ENCODE peak calls at places on chromosome 12, in five cellular contexts. X is CD8-positive, alpha-beta T cell; O is esophagus muscularis mucosa; D is left ventricle myocardium inferior; L is ascending aorta. E is an unnamed sample.

GRCh38 chr12:94207467-94208432 is 59.4 kb downstream of the PLXNC1 start:
- DNase-seq in X (peak), O (no peak), D (no peak), L (no peak), E (no peak)

GRCh38 chr12:76256341-76256740 is 91.9 kb downstream of the BBS10 start:
- DNase-seq in X (no peak), O (no peak), D (no peak), L (no peak), E (no peak)

GRCh38 chr12:124322271-124322998 is 27.5 kb downstream of the RFLNA start:
- DNase-seq in X (no peak), O (no peak), D (no peak), L (no peak), E (no peak)

GRCh38 chr12:92493816-92494215 is 209.0 kb upstream of the PLEKHG7 start:
- DNase-seq in X (no peak), O (no peak), D (no peak), L (no peak), E (no peak)

GRCh38 chr12:94584370-94584769 is 66.0 kb downstream of the TMCC3 start:
- DNase-seq in X (no peak), O (no peak), D (no peak), L (no peak), E (no peak)

GRCh38 chr12:19846561-19846960 is 407.3 kb downstream of the AEBP2 start:
- DNase-seq in X (no peak), O (no peak), D (no peak), L (no peak), E (no peak)

GRCh38 chr12:118982308-118982707 is 967 bp downstream of the SRRM4 start:
- DNase-seq in X (no peak), O (no peak), D (no peak), L (no peak), E (no peak)

GRCh38 chr12:130818381-130819247 is 20.4 kb downstream of the STX2 start:
- DNase-seq in X (peak), O (no peak), D (peak), L (no peak), E (no peak)

GRCh38 chr12:46403732-46404097 is 31.1 kb upstream of the SLC38A2 start:
- DNase-seq in X (no peak), O (no peak), D (no peak), L (no peak), E (no peak)

GRCh38 chr12:121723200-121723599 is 10.6 kb downstream of the TMEM120B start:
- DNase-seq in X (no peak), O (no peak), D (no peak), L (no peak), E (no peak)

GRCh38 chr12:98513379-98514318 is 1.7 kb upstream of the TMPO start:
- DNase-seq in X (no peak), O (no peak), D (no peak), L (no peak), E (no peak)

GRCh38 chr12:52372216-52373154 is 5.2 kb upstream of the KRT85 start:
- DNase-seq in X (peak), O (peak), D (peak), L (peak), E (peak)

GRCh38 chr12:7092229-7092985 is at the start of gene C1R:
- DNase-seq in X (peak), O (peak), D (peak), L (peak), E (peak)

GRCh38 chr12:103857164-103857563 is 16.1 kb upstream of the NT5DC3 start:
- DNase-seq in X (no peak), O (no peak), D (no peak), L (no peak), E (no peak)

GRCh38 chr12:47120736-47121135 is 41.0 kb upstream of the AMIGO2 start:
- DNase-seq in X (no peak), O (no peak), D (no peak), L (no peak), E (no peak)

GRCh38 chr12:22228022-22228875 is 106.3 kb downstream of the ST8SIA1 start:
- DNase-seq in X (no peak), O (no peak), D (no peak), L (no peak), E (no peak)

GRCh38 chr12:110858848-110859247 is 12.1 kb downstream of the CCDC63 start:
- DNase-seq in X (no peak), O (no peak), D (no peak), L (no peak), E (no peak)

GRCh38 chr12:46364777-46365580 is 7.6 kb downstream of the SLC38A2 start:
- DNase-seq in X (no peak), O (no peak), D (no peak), L (no peak), E (no peak)

GRCh38 chr12:64171715-64172114 is 50.4 kb downstream of the KICS2 start:
- DNase-seq in X (no peak), O (no peak), D (no peak), L (no peak), E (no peak)

GRCh38 chr12:104314242-104314614 is 10.7 kb downstream of the EID3 start:
- DNase-seq in X (no peak), O (no peak), D (no peak), L (no peak), E (no peak)

GRCh38 chr12:88805692-88806091 is 225.4 kb upstream of the KITLG start:
- DNase-seq in X (no peak), O (no peak), D (no peak), L (no peak), E (no peak)

GRCh38 chr12:51270847-51271518 is 768 bp upstream of the SMAGP start:
- DNase-seq in X (no peak), O (no peak), D (no peak), L (no peak), E (peak)

GRCh38 chr12:97875064-97875463 is 412.5 kb downstream of the RMST start:
- DNase-seq in X (no peak), O (no peak), D (no peak), L (no peak), E (no peak)

GRCh38 chr12:13390381-13390856 is 193.9 kb downstream of the EMP1 start:
- DNase-seq in X (no peak), O (peak), D (peak), L (peak), E (peak)

GRCh38 chr12:107917912-107918800 is 143.7 kb downstream of the ASCL4 start:
- DNase-seq in X (no peak), O (peak), D (no peak), L (no peak), E (no peak)

GRCh38 chr12:107914460-107914977 is 140.0 kb downstream of the ASCL4 start:
- DNase-seq in X (no peak), O (peak), D (no peak), L (no peak), E (no peak)

GRCh38 chr12:107906719-107907118 is 132.2 kb downstream of the ASCL4 start:
- DNase-seq in X (no peak), O (no peak), D (no peak), L (no peak), E (no peak)

DNA sequence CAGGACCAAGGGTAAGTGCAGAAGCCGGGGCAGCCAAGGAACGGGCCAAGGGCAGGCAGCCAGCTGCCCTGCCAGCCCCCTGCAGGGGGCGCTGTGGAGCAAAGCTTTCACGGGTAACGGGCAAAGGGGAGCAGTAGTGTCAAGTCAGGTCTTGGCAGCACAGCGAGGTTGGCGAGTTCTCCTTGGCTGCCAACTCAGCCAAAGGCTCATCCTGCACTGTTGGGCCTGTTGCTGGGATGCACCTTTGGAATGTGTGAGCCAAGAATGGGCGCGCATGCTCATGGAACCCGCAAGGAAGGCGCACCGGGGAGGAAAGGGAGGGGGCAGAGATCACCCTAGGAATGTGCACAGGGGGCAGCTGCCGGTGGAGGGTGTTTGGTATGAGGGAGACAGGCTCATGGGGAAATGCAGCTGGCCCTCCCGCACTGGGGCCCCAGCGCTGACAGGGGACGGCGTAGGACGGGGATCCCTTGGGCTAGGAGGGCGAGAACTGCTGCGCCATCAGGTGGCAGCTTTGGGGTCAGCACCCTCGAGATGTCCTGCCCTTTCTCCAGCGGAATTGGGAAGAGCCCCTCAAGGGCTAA is 138.0 kb downstream of the ASCL4 start:
- DNase-seq in X (peak), O (peak), D (peak), L (no peak), E (no peak)
- TF ChIP-seq CTCF in X (peak), O (peak), D (peak), L (peak), E (peak)

GRCh38 chr12:116455540-116456306 is 103.5 kb upstream of the MAP1LC3B2 start:
- DNase-seq in X (no peak), O (peak), D (peak), L (peak), E (peak)
- H3K4me3 ChIP-seq in X (no peak), O (peak), D (peak), L (peak), E (no peak)

DNA sequence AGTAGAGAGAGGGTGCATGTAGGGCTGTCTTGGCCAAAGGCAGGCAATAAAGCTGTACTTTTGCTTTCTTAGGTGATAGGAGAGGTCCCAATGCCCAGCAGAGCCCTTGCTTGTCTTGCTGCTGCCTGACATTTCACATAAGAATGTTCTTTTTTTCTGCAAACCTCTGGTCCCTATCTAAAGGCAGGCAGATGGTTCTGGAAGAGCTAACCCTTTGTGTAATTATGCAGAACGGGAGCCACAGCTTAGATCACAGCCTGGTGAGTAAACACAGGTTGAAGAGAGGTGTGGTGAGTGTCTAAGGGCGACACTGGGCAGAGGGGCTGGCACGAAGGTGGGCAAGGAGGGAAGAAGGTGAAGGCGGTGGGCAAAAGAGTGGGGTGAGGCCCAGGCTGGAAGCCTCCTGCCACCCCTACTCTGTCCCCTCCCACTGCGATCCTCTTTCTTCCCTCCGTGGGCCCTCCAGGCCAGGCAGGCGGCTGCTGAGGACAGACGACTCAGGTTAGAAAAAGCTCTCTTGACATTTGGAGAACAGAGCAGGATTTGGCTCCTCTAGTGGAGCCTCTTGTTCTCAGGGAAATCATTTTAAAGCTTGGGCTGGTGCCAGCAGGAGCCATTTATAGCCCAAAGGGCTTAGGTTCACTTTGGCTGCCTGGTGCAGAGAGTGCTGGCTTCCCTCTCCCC is 42.8 kb downstream of the PRMT8 start:
- DNase-seq in X (no peak), O (peak), D (peak), L (no peak), E (no peak)
- TF ChIP-seq CTCF in X (no peak), O (no peak), D (peak), L (no peak), E (no peak)

DNA sequence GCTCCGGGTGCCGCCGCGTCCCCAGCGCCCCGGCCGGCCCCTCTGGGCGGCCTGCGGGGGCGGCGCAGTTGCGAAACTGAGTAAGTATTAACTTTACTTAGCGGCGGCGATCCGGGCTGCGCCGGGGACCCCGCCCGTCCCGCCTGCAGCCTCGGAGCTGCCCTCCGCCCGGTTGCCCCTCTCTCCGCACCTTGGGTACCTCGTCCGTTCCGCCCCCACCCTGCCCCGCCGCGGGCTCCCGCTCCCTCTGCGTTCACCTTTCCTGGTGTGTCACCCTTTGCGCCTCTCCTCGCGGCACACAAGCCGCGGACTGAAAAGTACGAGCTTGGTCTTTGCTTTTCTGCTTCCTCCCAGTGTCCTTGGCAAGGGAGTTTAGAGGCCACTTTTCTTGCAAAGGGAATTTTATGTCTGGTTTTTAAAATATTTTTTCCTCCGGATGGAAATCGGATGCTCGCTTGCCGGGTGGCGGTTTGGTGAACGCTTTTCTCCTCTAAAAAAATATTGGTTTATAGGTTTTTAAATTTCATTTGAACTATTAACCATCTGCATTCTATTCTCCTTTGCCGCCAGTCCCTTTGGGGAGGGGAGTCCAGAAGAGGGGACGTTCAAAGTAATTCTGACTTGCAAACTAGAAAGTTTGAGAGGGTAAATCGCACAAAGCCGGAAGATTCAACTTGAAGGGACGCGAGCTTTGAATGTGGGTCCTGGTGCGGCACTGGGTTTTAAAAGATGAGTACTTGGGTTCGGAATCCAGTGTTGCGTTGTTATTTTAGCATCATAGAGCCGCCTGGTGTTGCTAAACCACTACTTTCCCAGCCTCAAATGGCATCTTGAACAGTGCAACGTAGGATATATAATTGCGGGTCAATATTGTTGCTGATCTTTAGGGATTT is 833 bp downstream of the RASSF8 start:
- DNase-seq in X (no peak), O (no peak), D (peak), L (no peak), E (peak)
- H3K4me3 ChIP-seq in X (peak), O (peak), D (peak), L (peak), E (peak)

GRCh38 chr12:27996761-27997160 is 24.2 kb upstream of the PTHLH start:
- DNase-seq in X (no peak), O (no peak), D (no peak), L (no peak), E (no peak)
- TF ChIP-seq CTCF in X (no peak), O (no peak), D (no peak), L (no peak), E (no peak)

GRCh38 chr12:116601524-116601923 is 42.3 kb downstream of the MAP1LC3B2 start:
- DNase-seq in X (no peak), O (no peak), D (no peak), L (no peak), E (no peak)

GRCh38 chr12:116599285-116600122 is 40.3 kb downstream of the MAP1LC3B2 start:
- DNase-seq in X (peak), O (peak), D (peak), L (peak), E (peak)

GRCh38 chr12:116597886-116598285 is 38.7 kb downstream of the MAP1LC3B2 start:
- DNase-seq in X (no peak), O (no peak), D (no peak), L (no peak), E (no peak)

GRCh38 chr12:116600959-116601358 is 41.8 kb downstream of the MAP1LC3B2 start:
- DNase-seq in X (no peak), O (no peak), D (no peak), L (no peak), E (no peak)

GRCh38 chr12:116598341-116599284 is 39.4 kb downstream of the MAP1LC3B2 start:
- DNase-seq in X (no peak), O (no peak), D (peak), L (no peak), E (no peak)
- H3K4me3 ChIP-seq in X (no peak), O (peak), D (peak), L (peak), E (no peak)

DNA sequence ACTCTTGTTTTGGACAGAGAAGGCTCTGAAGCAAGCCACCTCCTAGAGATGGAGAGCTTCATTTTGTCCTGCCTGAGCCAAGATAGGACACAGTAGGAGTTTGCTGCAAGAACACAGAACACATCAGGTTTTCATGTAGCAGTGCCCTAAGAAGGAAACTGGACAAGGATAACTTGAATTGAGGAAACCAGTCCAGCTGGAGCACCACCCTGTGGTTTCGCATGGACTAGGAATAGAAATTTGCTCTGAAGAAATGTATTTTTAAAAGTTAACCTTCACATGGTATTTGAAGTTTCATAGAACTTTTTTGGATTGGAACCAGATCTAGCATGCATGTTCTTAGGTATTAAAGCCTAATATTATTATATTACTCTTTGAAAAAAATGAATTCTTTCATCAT is 68.8 kb downstream of the RERG start:
- DNase-seq in X (no peak), O (no peak), D (no peak), L (no peak), E (no peak)
- TF ChIP-seq CTCF in X (no peak), O (peak), D (peak), L (peak), E (peak)

E was measured in AG09309.